ENCODE peak calls at places on chromosomes 1 and 21, in seven cellular contexts. B is AG04450; H is endodermal cell; R is prostate gland; L is left ventricle myocardium inferior; Q is tibial artery; E is CD8-positive, alpha-beta T cell. N is an unnamed sample. For H3K9me3, the result is how much of the 10 kb centered on the place peaks cover.

GRCh38 chr1:189627427-189627826 is 850.2 kb downstream of the BRINP3 start:
- DNase-seq in L (no peak), H (no peak), R (no peak), Q (no peak), B (no peak), E (no peak), N (no peak)

GRCh38 chr1:65850281-65850680 is 57.6 kb downstream of the PDE4B start:
- DNase-seq in R (no peak), L (no peak), H (no peak), B (no peak), Q (no peak), E (no peak), N (no peak)

GRCh38 chr21:44509539-44509938 is 30.5 kb downstream of the KRTAP10-1 start:
- DNase-seq in H (no peak), E (no peak), Q (no peak), L (peak), B (no peak), R (peak), N (peak)

GRCh38 chr1:75632350-75632949 is 21.5 kb upstream of the SLC44A5 start:
- DNase-seq in R (no peak), L (no peak), Q (no peak), E (no peak), H (no peak), B (no peak), N (no peak)

GRCh38 chr1:31488528-31488927 is 75.5 kb downstream of the SERINC2 start:
- DNase-seq in E (no peak), L (no peak), H (no peak), R (no peak), B (no peak), Q (no peak), N (no peak)

GRCh38 chr1:93623875-93624274 is 57.8 kb downstream of the BCAR3 start:
- DNase-seq in B (no peak), H (no peak), E (no peak), R (no peak), L (no peak), Q (no peak), N (no peak)

GRCh38 chr1:56446531-56447098 is 132.7 kb downstream of the PLPP3 start:
- DNase-seq in B (no peak), Q (peak), H (no peak), L (peak), E (no peak), R (no peak), N (peak)

GRCh38 chr21:34844033-34844923 is 175.5 kb downstream of the CLIC6 start:
- DNase-seq in R (no peak), L (peak), H (peak), E (no peak), Q (peak), B (no peak), N (no peak)

DNA sequence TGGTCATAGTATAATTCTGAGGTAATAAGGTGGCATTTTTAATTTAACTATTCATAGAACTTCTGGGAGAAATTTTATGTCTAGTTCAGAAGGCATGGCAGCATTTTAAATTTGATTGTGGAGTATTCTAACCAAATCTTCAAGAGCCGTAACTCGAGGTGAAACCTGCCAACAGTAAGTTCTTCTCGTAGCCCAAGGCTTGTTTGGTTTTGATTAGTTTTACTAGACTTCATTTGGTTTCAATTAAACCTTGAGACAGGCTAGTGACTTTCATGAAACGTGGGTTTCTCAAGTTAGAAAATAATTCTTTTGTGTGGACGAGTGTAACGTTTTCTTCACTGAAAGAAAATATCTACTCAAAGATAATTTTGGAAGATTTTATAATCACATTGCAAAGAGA is 395.5 kb downstream of the USP25 start:
- DNase-seq in Q (no peak), B (no peak), H (no peak), R (no peak), L (no peak), E (no peak), N (no peak)
- H3K27ac ChIP-seq in Q (no peak), B (no peak), H (no peak), R (peak), L (peak), E (no peak), N (no peak)

DNA sequence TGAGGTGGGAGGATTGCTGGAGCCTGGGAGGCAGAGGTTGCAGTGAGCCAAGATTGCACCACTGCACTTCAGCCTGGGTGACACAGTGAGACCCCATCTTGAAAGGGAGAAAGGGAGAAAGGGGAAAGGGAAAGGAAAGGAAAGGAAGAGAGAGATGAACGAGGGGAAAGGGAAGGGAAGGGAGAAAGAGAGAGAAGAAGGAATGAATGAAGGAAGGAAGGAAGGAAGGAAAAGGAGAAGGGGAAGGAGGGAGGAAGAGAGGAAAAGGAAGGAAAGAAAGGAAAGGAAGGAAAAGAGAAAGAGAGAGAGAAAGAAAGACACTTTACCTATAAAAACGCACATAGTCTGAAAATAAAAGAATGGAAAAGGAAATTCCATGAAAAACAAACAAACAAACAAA is 18.0 kb downstream of the ZNF695 start:
- DNase-seq in R (no peak), L (no peak), Q (no peak), H (no peak), B (no peak), E (no peak), N (no peak)
- H3K9me3 ChIP-seq in R (under half), L (half or more), Q (half or more), H (half or more), B (under half), E (under half), N (under half)

GRCh38 chr21:46663754-46664153 is 28.3 kb downstream of the PRMT2 start:
- DNase-seq in R (no peak), L (no peak), B (no peak), E (no peak), H (no peak), Q (no peak), N (no peak)
- H3K27ac ChIP-seq in R (no peak), L (no peak), B (no peak), E (no peak), H (no peak), Q (no peak), N (no peak)

GRCh38 chr1:238485906-238486219 is 595.1 kb upstream of the ZP4 start:
- DNase-seq in B (no peak), R (peak), E (no peak), H (peak), Q (no peak), L (no peak), N (no peak)
- H3K9me3 ChIP-seq in B (under half), R (under half), E (under half), H (under half), Q (under half), L (under half), N (under half)

N was measured in lung.